ENCODE peak calls at places on chromosomes 1 and 21, in seven cellular contexts. L is kidney, Q is epithelial cell of esophagus, O is endothelial cell of umbilical vein, E is prostate gland, P is HCT116, N is fibroblast of the aortic adventitia. B is an unnamed sample.

GRCh38 chr1:72282690-72283203 is 408 bp upstream of the NEGR1 start:
- DNase-seq in L (peak), Q (peak), P (no peak), E (peak), N (peak), O (peak), B (peak)

GRCh38 chr1:56433056-56433577 is 146.2 kb downstream of the PLPP3 start:
- DNase-seq in N (no peak), Q (no peak), L (no peak), O (no peak), P (no peak), E (no peak), B (no peak)

GRCh38 chr1:98405581-98406059 is 255.9 kb upstream of the SNX7 start:
- DNase-seq in P (no peak), N (no peak), O (no peak), L (no peak), Q (no peak), E (no peak), B (no peak)

GRCh38 chr1:12477936-12478611 is 139.9 kb downstream of the DHRS3 start:
- DNase-seq in L (peak), E (peak), N (peak), P (peak), Q (peak), O (peak), B (no peak)

GRCh38 chr21:45847870-45848269 is 133.7 kb upstream of the COL6A1 start:
- DNase-seq in E (no peak), P (no peak), N (no peak), L (no peak), O (no peak), Q (no peak), B (peak)

GRCh38 chr1:162671664-162672415 is 39.6 kb downstream of the DDR2 start:
- DNase-seq in Q (no peak), L (no peak), E (no peak), N (no peak), P (no peak), O (no peak), B (no peak)

GRCh38 chr1:21206117-21206516 is 29.4 kb upstream of the EIF4G3 start:
- DNase-seq in E (no peak), P (no peak), Q (peak), N (peak), O (no peak), L (no peak), B (no peak)

GRCh38 chr1:90951009-90951408 is 70.8 kb downstream of the ZNF644 start:
- DNase-seq in L (no peak), Q (no peak), O (no peak), E (no peak), N (no peak), P (no peak), B (no peak)

GRCh38 chr1:93640656-93641440 is 40.8 kb downstream of the BCAR3 start:
- DNase-seq in E (no peak), N (no peak), L (no peak), O (no peak), P (no peak), Q (no peak), B (no peak)

GRCh38 chr1:84143796-84144565 is at the start of gene PRKACB:
- DNase-seq in O (peak), E (no peak), P (no peak), N (peak), Q (peak), L (no peak), B (no peak)

GRCh38 chr1:42557230-42557851 is 94.3 kb downstream of the CCDC30 start:
- DNase-seq in Q (no peak), N (no peak), O (no peak), E (no peak), P (no peak), L (no peak), B (no peak)

GRCh38 chr1:7562729-7563605 is 208.1 kb upstream of the VAMP3 start:
- DNase-seq in E (no peak), L (peak), O (no peak), P (no peak), N (no peak), Q (no peak), B (no peak)

GRCh38 chr21:27636671-27637070 is 669.8 kb upstream of the ADAMTS5 start:
- DNase-seq in O (no peak), L (no peak), Q (no peak), P (no peak), N (no peak), E (no peak), B (no peak)

GRCh38 chr21:37916795-37917142 is 512 bp upstream of the KCNJ6 start:
- DNase-seq in P (no peak), E (no peak), L (no peak), Q (no peak), O (no peak), N (no peak), B (peak)
- H3K4me3 ChIP-seq in P (no peak), E (no peak), L (no peak), Q (no peak), O (peak), N (no peak), B (peak)

DNA sequence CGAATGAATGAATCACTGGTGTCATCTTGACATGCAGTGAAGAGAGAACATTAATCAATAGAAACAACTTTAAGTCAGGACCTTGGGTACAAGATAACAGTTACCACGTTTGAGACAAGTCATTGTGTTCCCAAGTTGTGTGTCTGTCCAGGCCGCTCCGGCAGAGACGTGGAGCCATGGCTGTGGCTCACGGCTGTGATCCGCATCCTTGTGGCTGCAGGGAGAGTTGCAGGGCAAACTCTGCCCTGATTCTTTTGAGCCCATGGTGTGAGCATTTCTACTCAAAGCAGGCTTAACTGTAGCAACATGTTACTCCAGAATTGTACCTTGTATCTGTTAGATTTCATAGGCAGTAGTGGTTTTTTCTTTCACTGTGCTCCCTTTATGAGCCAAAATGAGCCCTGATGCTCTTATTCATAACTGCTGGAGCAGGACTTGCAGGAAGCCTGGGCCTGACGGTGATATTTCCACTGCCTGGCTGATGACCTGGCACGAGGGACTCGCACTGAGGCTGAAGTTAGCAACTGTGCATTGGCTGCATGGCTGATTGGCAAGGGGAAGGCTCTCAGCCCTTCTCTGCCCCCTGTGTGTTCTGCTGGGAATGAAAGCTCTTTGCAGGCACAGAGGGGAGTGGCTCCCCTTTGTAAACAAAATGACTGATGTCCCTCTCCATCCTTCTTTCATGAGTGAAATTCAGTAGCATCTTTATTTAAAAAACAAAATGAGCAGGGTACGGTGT is 465.3 kb downstream of the AJAP1 start:
- DNase-seq in O (no peak), L (no peak), Q (no peak), P (no peak), E (no peak), N (no peak), B (peak)
- H3K4me3 ChIP-seq in O (no peak), L (no peak), Q (no peak), P (no peak), E (no peak), N (no peak), B (no peak)

GRCh38 chr1:2290171-2290578 is 62.1 kb downstream of the SKI start:
- DNase-seq in P (no peak), O (no peak), N (no peak), E (no peak), Q (no peak), L (no peak), B (no peak)
- H3K4me3 ChIP-seq in P (no peak), O (no peak), N (peak), E (no peak), Q (no peak), L (no peak), B (no peak)

GRCh38 chr1:156496211-156496761 is 4.3 kb downstream of the MEF2D start:
- DNase-seq in Q (no peak), O (no peak), N (no peak), L (peak), P (no peak), E (no peak), B (peak)
- H3K4me3 ChIP-seq in Q (no peak), O (no peak), N (peak), L (no peak), P (no peak), E (no peak), B (peak)

GRCh38 chr21:43975469-43976098 is 36.5 kb upstream of the TRAPPC10 start:
- DNase-seq in L (peak), P (peak), O (peak), E (peak), N (peak), Q (peak), B (peak)

GRCh38 chr21:43972850-43973633 is 39.1 kb upstream of the TRAPPC10 start:
- DNase-seq in O (no peak), P (no peak), Q (no peak), L (peak), N (no peak), E (no peak), B (no peak)

GRCh38 chr21:43971992-43972255 is 40.2 kb upstream of the TRAPPC10 start:
- DNase-seq in P (no peak), N (no peak), E (no peak), Q (no peak), L (peak), O (no peak), B (no peak)

GRCh38 chr21:43974791-43975468 is 37.2 kb upstream of the TRAPPC10 start:
- DNase-seq in P (no peak), O (no peak), L (peak), Q (no peak), E (no peak), N (no peak), B (no peak)

GRCh38 chr21:43973634-43973955 is 38.5 kb upstream of the TRAPPC10 start:
- DNase-seq in L (peak), N (no peak), O (no peak), P (no peak), Q (no peak), E (no peak), B (no peak)
- H3K4me3 ChIP-seq in L (no peak), N (no peak), O (no peak), P (no peak), Q (no peak), E (no peak), B (no peak)

GRCh38 chr1:30823627-30823968 is 66.0 kb upstream of the LAPTM5 start:
- DNase-seq in Q (no peak), E (no peak), N (no peak), L (no peak), P (no peak), O (peak), B (no peak)
- H3K4me3 ChIP-seq in Q (peak), E (peak), N (peak), L (no peak), P (peak), O (no peak), B (peak)